ENCODE peak calls at places on chromosomes 3 and 15, in ten cellular contexts. One of them, this sample, is unnamed.
A peak's percentile ranks its signal among the peaks of the same experiment; 100 is the strongest.

GRCh38 chr3:105538483-105538882 is 171.8 kb downstream of the ALCAM start:
- DNase-seq in spleen: no peak
- DNase-seq in upper lobe of left lung: no peak
- DNase-seq in Panc1: no peak
- DNase-seq in esophagus muscularis mucosa: no peak
- DNase-seq in suprapubic skin: no peak
- DNase-seq in K562: no peak
- DNase-seq in stomach: no peak
- DNase-seq in GM23338: no peak
- DNase-seq in endothelial cell of umbilical vein: peak; percentile 29
- DNase-seq in this sample: no peak

GRCh38 chr3:15300318-15301078 is 31.9 kb downstream of the SH3BP5 start:
- DNase-seq in stomach: no peak
- DNase-seq in endothelial cell of umbilical vein: peak; percentile 94
- DNase-seq in esophagus muscularis mucosa: no peak
- DNase-seq in Panc1: peak; percentile 17
- DNase-seq in GM23338: no peak
- DNase-seq in upper lobe of left lung: no peak
- DNase-seq in suprapubic skin: no peak
- DNase-seq in spleen: no peak
- DNase-seq in K562: no peak
- DNase-seq in this sample: no peak

GRCh38 chr3:194399874-194400411 is 877 bp upstream of the GP5 start:
- DNase-seq in stomach: no peak
- DNase-seq in Panc1: no peak
- DNase-seq in K562: no peak
- DNase-seq in endothelial cell of umbilical vein: no peak
- DNase-seq in esophagus muscularis mucosa: no peak
- DNase-seq in upper lobe of left lung: peak; percentile 41
- DNase-seq in spleen: peak; percentile 54
- DNase-seq in GM23338: no peak
- DNase-seq in suprapubic skin: no peak
- DNase-seq in this sample: no peak

GRCh38 chr3:142056656-142057330 is 92.6 kb downstream of the TFDP2 start:
- DNase-seq in spleen: no peak
- DNase-seq in upper lobe of left lung: no peak
- DNase-seq in stomach: no peak
- DNase-seq in esophagus muscularis mucosa: no peak
- DNase-seq in endothelial cell of umbilical vein: no peak
- DNase-seq in GM23338: no peak
- DNase-seq in suprapubic skin: no peak
- DNase-seq in Panc1: no peak
- DNase-seq in K562: peak; percentile 32
- DNase-seq in this sample: no peak

GRCh38 chr3:79019137-79019923 is 748.5 kb downstream of the ROBO1 start:
- DNase-seq in upper lobe of left lung: peak; percentile 82
- DNase-seq in endothelial cell of umbilical vein: peak; percentile 81
- DNase-seq in K562: no peak
- DNase-seq in Panc1: peak; percentile 57
- DNase-seq in suprapubic skin: peak; percentile 87
- DNase-seq in GM23338: peak; percentile 93
- DNase-seq in esophagus muscularis mucosa: no peak
- DNase-seq in spleen: peak; percentile 80
- DNase-seq in stomach: peak; percentile 77
- DNase-seq in this sample: peak; percentile 54

GRCh38 chr3:27368831-27369607 is at the start of gene NEK10:
- DNase-seq in stomach: peak; percentile 94
- DNase-seq in suprapubic skin: peak; percentile 91
- DNase-seq in Panc1: no peak
- DNase-seq in K562: peak; percentile 88
- DNase-seq in esophagus muscularis mucosa: peak; percentile 97
- DNase-seq in GM23338: peak; percentile 97
- DNase-seq in upper lobe of left lung: peak; percentile 97
- DNase-seq in endothelial cell of umbilical vein: peak; percentile 94
- DNase-seq in spleen: peak; percentile 96
- DNase-seq in this sample: peak; percentile 95

GRCh38 chr3:85800676-85801075 is 841.9 kb downstream of the CADM2 start:
- DNase-seq in suprapubic skin: no peak
- DNase-seq in GM23338: no peak
- DNase-seq in stomach: no peak
- DNase-seq in endothelial cell of umbilical vein: no peak
- DNase-seq in upper lobe of left lung: no peak
- DNase-seq in spleen: no peak
- DNase-seq in esophagus muscularis mucosa: no peak
- DNase-seq in Panc1: no peak
- DNase-seq in K562: no peak
- DNase-seq in this sample: no peak

GRCh38 chr3:61894988-61895935 is 333.9 kb downstream of the PTPRG start:
- DNase-seq in upper lobe of left lung: no peak
- DNase-seq in endothelial cell of umbilical vein: peak; percentile 93
- DNase-seq in stomach: peak; percentile 80
- DNase-seq in K562: no peak
- DNase-seq in GM23338: peak; percentile 66
- DNase-seq in suprapubic skin: no peak
- DNase-seq in spleen: no peak
- DNase-seq in esophagus muscularis mucosa: no peak
- DNase-seq in Panc1: no peak
- DNase-seq in this sample: peak; percentile 54

GRCh38 chr3:39990532-39990931 is 181.1 kb downstream of the MYRIP start:
- DNase-seq in GM23338: peak; percentile 83
- DNase-seq in endothelial cell of umbilical vein: peak; percentile 70
- DNase-seq in Panc1: peak; percentile 12
- DNase-seq in esophagus muscularis mucosa: no peak
- DNase-seq in stomach: peak; percentile 48
- DNase-seq in K562: peak; percentile 72
- DNase-seq in suprapubic skin: no peak
- DNase-seq in upper lobe of left lung: no peak
- DNase-seq in spleen: no peak
- DNase-seq in this sample: no peak

DNA sequence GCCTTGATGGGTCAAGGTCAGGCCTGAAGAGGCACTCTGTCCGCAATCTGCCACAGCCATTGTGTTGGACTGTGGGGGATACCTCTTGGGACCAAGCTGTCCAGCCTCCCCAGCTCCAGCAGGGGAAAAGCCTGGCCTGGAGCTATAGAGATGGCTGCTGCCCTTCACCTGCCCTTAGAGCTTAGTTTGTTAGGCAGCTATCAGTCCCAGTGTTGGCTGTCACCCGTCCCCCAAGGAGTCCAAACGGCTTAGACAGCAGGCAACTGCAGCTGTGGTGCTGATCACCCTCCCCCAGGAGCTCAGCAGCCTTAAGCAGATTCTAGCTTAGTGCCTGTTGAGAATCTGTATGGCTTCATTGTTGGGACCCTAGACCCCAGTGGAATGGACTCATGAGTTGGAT is 180.3 kb downstream of the MYRIP start:
- DNase-seq in suprapubic skin: no peak
- DNase-seq in Panc1: no peak
- DNase-seq in spleen: no peak
- DNase-seq in K562: no peak
- DNase-seq in GM23338: no peak
- DNase-seq in stomach: no peak
- DNase-seq in endothelial cell of umbilical vein: no peak
- DNase-seq in upper lobe of left lung: no peak
- DNase-seq in esophagus muscularis mucosa: peak; percentile 82
- DNase-seq in this sample: no peak
- H3K4me3 ChIP-seq in suprapubic skin: no peak overlapping the region
- H3K4me3 ChIP-seq in Panc1: no peak overlapping the region
- H3K4me3 ChIP-seq in spleen: no peak overlapping the region
- H3K4me3 ChIP-seq in K562: no peak overlapping the region
- H3K4me3 ChIP-seq in GM23338: no peak overlapping the region
- H3K4me3 ChIP-seq in stomach: no peak overlapping the region
- H3K4me3 ChIP-seq in endothelial cell of umbilical vein: no peak overlapping the region
- H3K4me3 ChIP-seq in upper lobe of left lung: no peak overlapping the region
- H3K4me3 ChIP-seq in esophagus muscularis mucosa: no peak overlapping the region
- H3K4me3 ChIP-seq in this sample: no peak overlapping the region

DNA sequence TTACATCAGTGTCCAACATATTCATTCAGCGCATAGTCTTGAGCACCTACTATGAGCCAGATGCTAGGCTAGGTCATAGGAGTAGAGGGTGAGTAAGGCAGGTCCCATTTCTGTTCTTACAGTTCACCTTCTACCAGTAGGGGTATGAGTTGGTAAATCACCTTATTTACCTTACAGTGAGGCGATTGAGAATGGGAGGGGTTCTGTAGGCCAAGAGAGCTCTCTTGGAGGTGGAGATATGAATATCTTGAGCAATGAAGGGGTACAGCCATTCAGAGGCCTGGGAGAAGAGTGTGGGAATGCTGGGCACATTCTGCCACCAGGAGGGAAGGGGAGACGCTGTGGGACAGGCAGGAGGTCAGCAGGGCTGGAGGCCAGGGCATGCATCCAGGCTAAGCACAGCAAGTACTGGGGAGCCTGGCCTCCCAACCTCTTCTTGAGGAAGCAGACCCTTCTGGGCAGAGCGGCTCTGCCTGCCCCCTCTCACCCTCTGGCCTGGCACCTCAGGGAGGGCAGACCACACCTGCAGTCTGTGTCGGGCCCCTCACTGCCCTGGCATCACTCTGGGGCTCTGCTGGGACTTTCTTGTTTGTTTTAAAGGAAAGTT is 123.4 kb downstream of the EEFSEC start:
- DNase-seq in GM23338: no peak
- DNase-seq in Panc1: no peak
- DNase-seq in upper lobe of left lung: peak; percentile 37
- DNase-seq in endothelial cell of umbilical vein: no peak
- DNase-seq in K562: no peak
- DNase-seq in suprapubic skin: no peak
- DNase-seq in spleen: no peak
- DNase-seq in esophagus muscularis mucosa: no peak
- DNase-seq in stomach: no peak
- DNase-seq in this sample: no peak
- TF ChIP-seq POLR2AphosphoS5 in GM23338: no peak
- TF ChIP-seq POLR2AphosphoS5 in Panc1: no peak
- TF ChIP-seq POLR2AphosphoS5 in upper lobe of left lung: no peak
- TF ChIP-seq POLR2AphosphoS5 in endothelial cell of umbilical vein: no peak
- TF ChIP-seq POLR2AphosphoS5 in K562: no peak
- TF ChIP-seq POLR2AphosphoS5 in suprapubic skin: no peak
- TF ChIP-seq POLR2AphosphoS5 in spleen: no peak
- TF ChIP-seq POLR2AphosphoS5 in esophagus muscularis mucosa: no peak
- TF ChIP-seq POLR2AphosphoS5 in stomach: no peak
- TF ChIP-seq POLR2AphosphoS5 in this sample: no peak

GRCh38 chr15:90557651-90558084 is 27.9 kb downstream of the CRTC3 start:
- DNase-seq in Panc1: no peak
- DNase-seq in esophagus muscularis mucosa: no peak
- DNase-seq in suprapubic skin: peak; percentile 86
- DNase-seq in endothelial cell of umbilical vein: peak; percentile 53
- DNase-seq in K562: no peak
- DNase-seq in spleen: no peak
- DNase-seq in stomach: peak; percentile 93
- DNase-seq in upper lobe of left lung: no peak
- DNase-seq in GM23338: no peak
- DNase-seq in this sample: peak; percentile 56

GRCh38 chr15:90560229-90560771 is 30.6 kb downstream of the CRTC3 start:
- DNase-seq in K562: no peak
- DNase-seq in esophagus muscularis mucosa: peak; percentile 92
- DNase-seq in endothelial cell of umbilical vein: peak; percentile 39
- DNase-seq in stomach: no peak
- DNase-seq in suprapubic skin: peak; percentile 81
- DNase-seq in GM23338: no peak
- DNase-seq in upper lobe of left lung: no peak
- DNase-seq in spleen: no peak
- DNase-seq in Panc1: no peak
- DNase-seq in this sample: peak; percentile 51

GRCh38 chr15:90559119-90559518 is 29.4 kb downstream of the CRTC3 start:
- DNase-seq in stomach: no peak
- DNase-seq in GM23338: no peak
- DNase-seq in suprapubic skin: no peak
- DNase-seq in endothelial cell of umbilical vein: no peak
- DNase-seq in K562: no peak
- DNase-seq in spleen: no peak
- DNase-seq in esophagus muscularis mucosa: no peak
- DNase-seq in upper lobe of left lung: no peak
- DNase-seq in Panc1: no peak
- DNase-seq in this sample: no peak

GRCh38 chr15:90558182-90558581 is 28.5 kb downstream of the CRTC3 start:
- DNase-seq in stomach: no peak
- DNase-seq in Panc1: no peak
- DNase-seq in K562: no peak
- DNase-seq in GM23338: no peak
- DNase-seq in suprapubic skin: no peak
- DNase-seq in upper lobe of left lung: no peak
- DNase-seq in esophagus muscularis mucosa: peak; percentile 92
- DNase-seq in endothelial cell of umbilical vein: peak; percentile 34
- DNase-seq in spleen: no peak
- DNase-seq in this sample: no peak

GRCh38 chr15:90557147-90557546 is 27.4 kb downstream of the CRTC3 start:
- DNase-seq in esophagus muscularis mucosa: no peak
- DNase-seq in suprapubic skin: no peak
- DNase-seq in spleen: no peak
- DNase-seq in endothelial cell of umbilical vein: no peak
- DNase-seq in upper lobe of left lung: no peak
- DNase-seq in stomach: no peak
- DNase-seq in K562: no peak
- DNase-seq in Panc1: no peak
- DNase-seq in GM23338: no peak
- DNase-seq in this sample: no peak
- H3K4me1 ChIP-seq in esophagus muscularis mucosa: peaks cover 90% of the 10 kb centered on the region
- H3K4me1 ChIP-seq in suprapubic skin: peaks cover 59% of the 10 kb centered on the region
- H3K4me1 ChIP-seq in spleen: peaks cover 59% of the 10 kb centered on the region
- H3K4me1 ChIP-seq in endothelial cell of umbilical vein: peaks cover 4% of the 10 kb centered on the region
- H3K4me1 ChIP-seq in upper lobe of left lung: peaks cover 55% of the 10 kb centered on the region
- H3K4me1 ChIP-seq in stomach: peaks cover 31% of the 10 kb centered on the region
- H3K4me1 ChIP-seq in K562: peaks cover 19% of the 10 kb centered on the region
- H3K4me1 ChIP-seq in Panc1: no peaks in the 10 kb centered on the region
- H3K4me1 ChIP-seq in GM23338: no peaks in the 10 kb centered on the region
- H3K4me1 ChIP-seq in this sample: peaks cover 18% of the 10 kb centered on the region

DNA sequence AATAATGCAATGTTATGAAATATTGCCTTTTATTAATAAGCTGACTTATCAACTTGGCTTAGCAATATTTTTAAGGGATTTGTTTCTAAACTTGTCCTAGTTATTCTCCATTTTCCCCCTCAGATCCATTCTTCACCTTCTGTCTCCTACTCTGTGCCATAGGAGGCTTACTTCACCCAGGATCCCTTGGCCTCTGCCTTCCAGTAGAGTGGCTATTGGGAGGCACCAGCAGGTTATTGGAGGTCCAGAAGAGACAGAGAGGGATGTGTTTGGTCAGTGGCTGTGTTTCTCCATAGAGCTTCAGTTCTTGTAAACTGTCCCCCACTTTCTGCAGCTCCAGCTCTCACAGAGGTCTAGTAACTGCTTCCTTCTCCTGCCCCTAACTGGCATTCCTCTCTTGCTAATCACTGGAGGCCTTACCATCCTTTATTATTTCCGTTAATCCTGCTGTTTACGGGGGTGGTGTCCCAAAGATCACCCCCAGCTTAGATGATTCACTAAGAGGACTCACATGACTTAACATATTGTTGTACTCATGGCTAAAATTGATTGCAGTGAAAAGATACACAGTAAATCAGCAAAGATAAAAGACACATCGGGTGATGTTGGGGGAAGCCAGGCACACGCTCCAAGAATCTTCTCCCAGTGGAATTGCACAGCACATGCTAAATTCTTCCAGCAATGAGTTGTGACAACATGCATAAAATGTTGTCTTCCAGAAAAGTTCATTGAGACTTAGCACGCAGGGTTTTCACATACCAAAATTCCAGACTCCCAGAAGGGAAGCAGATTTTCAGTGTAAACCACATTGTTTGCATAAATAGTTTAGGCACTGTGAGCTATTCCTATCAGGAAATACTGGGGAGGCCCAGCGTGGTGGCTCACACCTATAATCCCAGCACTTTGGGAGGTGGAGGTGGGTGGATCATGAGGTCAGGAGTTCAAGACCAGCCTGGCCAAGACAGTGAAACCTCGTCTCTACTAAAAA is 67.5 kb downstream of the RPL22L1 start:
- DNase-seq in suprapubic skin: no peak
- DNase-seq in endothelial cell of umbilical vein: peak; percentile 92
- DNase-seq in esophagus muscularis mucosa: no peak
- DNase-seq in GM23338: no peak
- DNase-seq in spleen: no peak
- DNase-seq in upper lobe of left lung: no peak
- DNase-seq in stomach: no peak
- DNase-seq in K562: peak; percentile 32
- DNase-seq in Panc1: no peak
- DNase-seq in this sample: no peak
- H3K4me3 ChIP-seq in suprapubic skin: no peak overlapping the region
- H3K4me3 ChIP-seq in endothelial cell of umbilical vein: no peak overlapping the region
- H3K4me3 ChIP-seq in esophagus muscularis mucosa: no peak overlapping the region
- H3K4me3 ChIP-seq in GM23338: no peak overlapping the region
- H3K4me3 ChIP-seq in spleen: no peak overlapping the region
- H3K4me3 ChIP-seq in upper lobe of left lung: no peak overlapping the region
- H3K4me3 ChIP-seq in stomach: no peak overlapping the region
- H3K4me3 ChIP-seq in K562: no peak overlapping the region
- H3K4me3 ChIP-seq in Panc1: no peak overlapping the region
- H3K4me3 ChIP-seq in this sample: no peak overlapping the region